ENCODE peak calls at places on chromosome 6, in nine cellular contexts. W is right cardiac atrium, X is body of pancreas, K is foreskin keratinocyte, J is activated B cell treated with CpG ODN at 0.5 μM for 24 hours, I is upper lobe of right lung, C is T-cell, V is sciatic nerve, O is Panc1. E is an unnamed sample.

GRCh38 chr6:79269877-79270276 is 35.4 kb upstream of the HMGN3 start:
- ATAC-seq in W (peak), X (peak), K (peak), J (no peak), I (no peak), C (no peak), V (peak), O (no peak), E (no peak)

GRCh38 chr6:48016027-48016755 is 94.8 kb downstream of the PTCHD4 start:
- ATAC-seq in W (no peak), X (no peak), K (peak), J (no peak), I (no peak), C (no peak), V (no peak), O (no peak), E (no peak)

GRCh38 chr6:146892613-146893401 is 294.0 kb downstream of the ADGB start:
- ATAC-seq in W (no peak), X (no peak), K (peak), J (no peak), I (peak), C (no peak), V (peak), O (no peak), E (no peak)

GRCh38 chr6:128527375-128527774 is 7.0 kb upstream of the PTPRK start:
- ATAC-seq in W (no peak), X (no peak), K (no peak), J (no peak), I (no peak), C (no peak), V (no peak), O (no peak), E (no peak)

GRCh38 chr6:7631466-7631865 is 41.5 kb downstream of the SNRNP48 start:
- ATAC-seq in W (no peak), X (no peak), K (no peak), J (no peak), I (no peak), C (no peak), V (no peak), O (no peak), E (no peak)

GRCh38 chr6:288861-289260 is 3.4 kb upstream of the DUSP22 start:
- ATAC-seq in W (no peak), X (no peak), K (no peak), J (no peak), I (no peak), C (no peak), V (no peak), O (no peak), E (no peak)

GRCh38 chr6:146990821-146991798 is 213.1 kb upstream of the STXBP5 start:
- ATAC-seq in W (no peak), X (no peak), K (peak), J (no peak), I (no peak), C (no peak), V (no peak), O (no peak), E (no peak)

GRCh38 chr6:137767931-137768690 is 98.9 kb upstream of the TNFAIP3 start:
- ATAC-seq in W (no peak), X (no peak), K (no peak), J (peak), I (peak), C (peak), V (no peak), O (no peak), E (peak)

GRCh38 chr6:82178084-82178758 is 69.3 kb downstream of the IBTK start:
- ATAC-seq in W (peak), X (no peak), K (peak), J (no peak), I (no peak), C (no peak), V (peak), O (no peak), E (no peak)

GRCh38 chr6:129598244-129599187 is 111.5 kb downstream of the ARHGAP18 start:
- ATAC-seq in W (peak), X (peak), K (peak), J (peak), I (peak), C (peak), V (peak), O (peak), E (peak)

GRCh38 chr6:136788069-136788902 is 4.0 kb downstream of the MAP3K5 start:
- ATAC-seq in W (no peak), X (no peak), K (no peak), J (no peak), I (no peak), C (no peak), V (no peak), O (no peak), E (no peak)

GRCh38 chr6:145507251-145507650 is 228.1 kb downstream of the EPM2A start:
- ATAC-seq in W (no peak), X (no peak), K (peak), J (no peak), I (no peak), C (no peak), V (no peak), O (no peak), E (no peak)

GRCh38 chr6:127302728-127303675 is 36.3 kb downstream of the RNF146 start:
- ATAC-seq in W (no peak), X (peak), K (peak), J (peak), I (peak), C (peak), V (peak), O (no peak), E (peak)

GRCh38 chr6:610882-611281 is 46.0 kb downstream of the HUS1B start:
- ATAC-seq in W (no peak), X (no peak), K (no peak), J (no peak), I (peak), C (no peak), V (no peak), O (no peak), E (no peak)

GRCh38 chr6:30855429-30856069 is 28.8 kb upstream of the DDR1 start:
- ATAC-seq in W (no peak), X (no peak), K (no peak), J (no peak), I (no peak), C (no peak), V (no peak), O (no peak), E (no peak)

GRCh38 chr6:26103141-26103769 is 16.0 kb downstream of the HFE start:
- ATAC-seq in W (peak), X (peak), K (peak), J (peak), I (peak), C (peak), V (peak), O (peak), E (peak)

GRCh38 chr6:56537223-56537770 is 105.4 kb downstream of the DST start:
- ATAC-seq in W (no peak), X (no peak), K (no peak), J (no peak), I (no peak), C (no peak), V (no peak), O (no peak), E (no peak)

GRCh38 chr6:106173480-106173879 is 87.3 kb downstream of the PRDM1 start:
- ATAC-seq in W (no peak), X (no peak), K (no peak), J (no peak), I (no peak), C (peak), V (no peak), O (no peak), E (no peak)

GRCh38 chr6:99822741-99823512 is 171.1 kb downstream of the MCHR2 start:
- ATAC-seq in W (peak), X (peak), K (peak), J (no peak), I (peak), C (peak), V (no peak), O (peak), E (no peak)

GRCh38 chr6:144588674-144589325 is 303.7 kb downstream of the UTRN start:
- ATAC-seq in W (no peak), X (no peak), K (no peak), J (no peak), I (no peak), C (no peak), V (no peak), O (no peak), E (peak)

GRCh38 chr6:148803979-148804378 is 57.1 kb downstream of the UST start:
- ATAC-seq in W (no peak), X (no peak), K (peak), J (no peak), I (no peak), C (no peak), V (no peak), O (no peak), E (no peak)

GRCh38 chr6:93447874-93448273 is 28.5 kb upstream of the EPHA7 start:
- ATAC-seq in W (no peak), X (no peak), K (no peak), J (no peak), I (no peak), C (no peak), V (no peak), O (no peak), E (no peak)

GRCh38 chr6:147782302-147782701 is 273.8 kb downstream of the SAMD5 start:
- ATAC-seq in W (no peak), X (peak), K (peak), J (no peak), I (no peak), C (no peak), V (no peak), O (no peak), E (no peak)

GRCh38 chr6:150354754-150355571 is 13.8 kb upstream of the IYD start:
- ATAC-seq in W (no peak), X (no peak), K (no peak), J (no peak), I (no peak), C (no peak), V (no peak), O (no peak), E (no peak)

GRCh38 chr6:34295721-34296120 is 46.9 kb upstream of the SMIM29 start:
- ATAC-seq in W (no peak), X (no peak), K (no peak), J (peak), I (no peak), C (no peak), V (no peak), O (no peak), E (peak)

GRCh38 chr6:28719275-28719940 is 193.7 kb downstream of the GPX5 start:
- ATAC-seq in W (no peak), X (no peak), K (peak), J (no peak), I (no peak), C (no peak), V (no peak), O (peak), E (no peak)

GRCh38 chr6:32565511-32565910 is 24.1 kb downstream of the HLA-DRB1 start:
- ATAC-seq in W (no peak), X (no peak), K (no peak), J (no peak), I (no peak), C (no peak), V (no peak), O (no peak), E (no peak)

GRCh38 chr6:143158113-143158581 is 97.5 kb downstream of the AIG1 start:
- ATAC-seq in W (peak), X (no peak), K (no peak), J (no peak), I (peak), C (no peak), V (peak), O (no peak), E (peak)

GRCh38 chr6:17200395-17200794 is 80.8 kb upstream of the RBM24 start:
- ATAC-seq in W (peak), X (no peak), K (peak), J (no peak), I (no peak), C (no peak), V (no peak), O (no peak), E (no peak)

GRCh38 chr6:6392214-6393068 is 72.0 kb upstream of the F13A1 start:
- ATAC-seq in W (no peak), X (no peak), K (no peak), J (peak), I (no peak), C (no peak), V (no peak), O (no peak), E (peak)

GRCh38 chr6:126033696-126034095 is 47.4 kb downstream of the TRMT11 start:
- ATAC-seq in W (peak), X (peak), K (peak), J (no peak), I (peak), C (no peak), V (peak), O (peak), E (no peak)

GRCh38 chr6:163814494-163815364 is 400.2 kb downstream of the QKI start:
- ATAC-seq in W (peak), X (peak), K (peak), J (peak), I (peak), C (no peak), V (peak), O (no peak), E (peak)

GRCh38 chr6:129321303-129321702 is 388.7 kb downstream of the ARHGAP18 start:
- ATAC-seq in W (no peak), X (no peak), K (peak), J (no peak), I (no peak), C (no peak), V (no peak), O (no peak), E (peak)

GRCh38 chr6:37485259-37485658 is 14.4 kb downstream of the CCDC167 start:
- ATAC-seq in W (no peak), X (no peak), K (no peak), J (no peak), I (peak), C (no peak), V (no peak), O (peak), E (no peak)

GRCh38 chr6:119671105-119671504 is 321.5 kb upstream of the MAN1A1 start:
- ATAC-seq in W (no peak), X (no peak), K (no peak), J (no peak), I (no peak), C (no peak), V (peak), O (no peak), E (peak)

GRCh38 chr6:137637161-137637560 is 143.0 kb upstream of the OLIG3 start:
- ATAC-seq in W (peak), X (peak), K (peak), J (no peak), I (peak), C (no peak), V (peak), O (no peak), E (no peak)

GRCh38 chr6:31363809-31364208 is 6.8 kb upstream of the HLA-B start:
- ATAC-seq in W (no peak), X (no peak), K (no peak), J (no peak), I (no peak), C (no peak), V (no peak), O (no peak), E (no peak)

E was measured in stimulated activated memory B cell treated with anti-CD40 and anti-IgM and Interleukin-4, amounts not matched to agents 10 μg/mL and 1 μg/mL and 100 μg/mL, for 72 hours.